ENCODE peak calls at places on chromosomes 2 and 18, in seven cellular contexts. One of them, this sample, is unnamed. For H3K4me1, the result is how much of the 10 kb centered on the place peaks cover.

GRCh38 chr18:67916142-67916541 is 399.6 kb upstream of the DSEL start:
- DNase-seq in H9: no peak
- DNase-seq in IMR-90: peak
- DNase-seq in neuronal stem cell: no peak
- DNase-seq in mesenchymal stem cell: no peak
- DNase-seq in mesendoderm: no peak
- DNase-seq in H1: no peak
- DNase-seq in this sample: no peak

GRCh38 chr2:191166111-191166755 is 15.4 kb upstream of the STAT4 start:
- DNase-seq in H9: no peak
- DNase-seq in IMR-90: peak
- DNase-seq in neuronal stem cell: peak
- DNase-seq in mesenchymal stem cell: peak
- DNase-seq in mesendoderm: no peak
- DNase-seq in H1: no peak
- DNase-seq in this sample: no peak

GRCh38 chr2:20291106-20291564 is 59.5 kb downstream of the PUM2 start:
- DNase-seq in H9: peak
- DNase-seq in IMR-90: peak
- DNase-seq in neuronal stem cell: peak
- DNase-seq in mesenchymal stem cell: peak
- DNase-seq in mesendoderm: peak
- DNase-seq in H1: peak
- DNase-seq in this sample: peak

GRCh38 chr2:40606862-40607261 is 155.0 kb upstream of the SLC8A1 start:
- DNase-seq in H9: no peak
- DNase-seq in IMR-90: peak
- DNase-seq in neuronal stem cell: no peak
- DNase-seq in mesenchymal stem cell: no peak
- DNase-seq in mesendoderm: no peak
- DNase-seq in H1: no peak
- DNase-seq in this sample: peak

GRCh38 chr18:52903858-52904257 is 563.9 kb downstream of the DCC start:
- DNase-seq in H9: peak
- DNase-seq in IMR-90: no peak
- DNase-seq in neuronal stem cell: peak
- DNase-seq in mesenchymal stem cell: no peak
- DNase-seq in mesendoderm: peak
- DNase-seq in H1: no peak
- DNase-seq in this sample: peak

GRCh38 chr2:96699021-96699420 is 40.8 kb downstream of the LMAN2L start:
- DNase-seq in H9: no peak
- DNase-seq in IMR-90: no peak
- DNase-seq in neuronal stem cell: no peak
- DNase-seq in mesenchymal stem cell: no peak
- DNase-seq in mesendoderm: no peak
- DNase-seq in H1: no peak
- DNase-seq in this sample: no peak

GRCh38 chr2:173752152-173752551 is 213.0 kb downstream of the SP3 start:
- DNase-seq in H9: no peak
- DNase-seq in IMR-90: no peak
- DNase-seq in neuronal stem cell: no peak
- DNase-seq in mesenchymal stem cell: no peak
- DNase-seq in mesendoderm: peak
- DNase-seq in H1: no peak
- DNase-seq in this sample: no peak

GRCh38 chr18:76391746-76392145 is 103.3 kb downstream of the ZNF516 start:
- DNase-seq in H9: no peak
- DNase-seq in IMR-90: no peak
- DNase-seq in neuronal stem cell: no peak
- DNase-seq in mesenchymal stem cell: no peak
- DNase-seq in mesendoderm: no peak
- DNase-seq in H1: no peak
- DNase-seq in this sample: no peak

GRCh38 chr2:227888289-227888688 is 16.9 kb downstream of the DAW1 start:
- DNase-seq in H9: peak
- DNase-seq in IMR-90: no peak
- DNase-seq in neuronal stem cell: no peak
- DNase-seq in mesenchymal stem cell: no peak
- DNase-seq in mesendoderm: peak
- DNase-seq in H1: no peak
- DNase-seq in this sample: no peak

GRCh38 chr2:208136695-208137094 is 7.1 kb upstream of the CRYGC start:
- DNase-seq in H9: no peak
- DNase-seq in IMR-90: no peak
- DNase-seq in neuronal stem cell: no peak
- DNase-seq in mesenchymal stem cell: no peak
- DNase-seq in mesendoderm: no peak
- DNase-seq in H1: no peak
- DNase-seq in this sample: peak

GRCh38 chr2:18402-19271 is 27.7 kb downstream of the FAM110C start:
- DNase-seq in H9: no peak
- DNase-seq in IMR-90: no peak
- DNase-seq in neuronal stem cell: no peak
- DNase-seq in mesenchymal stem cell: no peak
- DNase-seq in mesendoderm: peak
- DNase-seq in H1: no peak
- DNase-seq in this sample: no peak

GRCh38 chr2:159614534-159615186 is 1.7 kb downstream of the BAZ2B start:
- DNase-seq in H9: no peak
- DNase-seq in IMR-90: peak
- DNase-seq in neuronal stem cell: no peak
- DNase-seq in mesenchymal stem cell: no peak
- DNase-seq in mesendoderm: no peak
- DNase-seq in H1: no peak
- DNase-seq in this sample: peak

GRCh38 chr2:218065239-218066006 is 3.6 kb upstream of the RUFY4 start:
- DNase-seq in H9: peak
- DNase-seq in IMR-90: no peak
- DNase-seq in neuronal stem cell: no peak
- DNase-seq in mesenchymal stem cell: no peak
- DNase-seq in mesendoderm: no peak
- DNase-seq in H1: no peak
- DNase-seq in this sample: no peak

GRCh38 chr2:67950018-67950417 is 112.8 kb downstream of the C1D start:
- DNase-seq in H9: no peak
- DNase-seq in IMR-90: no peak
- DNase-seq in neuronal stem cell: no peak
- DNase-seq in mesenchymal stem cell: no peak
- DNase-seq in mesendoderm: no peak
- DNase-seq in H1: no peak
- DNase-seq in this sample: no peak

GRCh38 chr2:67948057-67948456 is 114.7 kb downstream of the C1D start:
- DNase-seq in H9: no peak
- DNase-seq in IMR-90: no peak
- DNase-seq in neuronal stem cell: no peak
- DNase-seq in mesenchymal stem cell: no peak
- DNase-seq in mesendoderm: no peak
- DNase-seq in H1: no peak
- DNase-seq in this sample: no peak

GRCh38 chr2:67945976-67946375 is 116.8 kb downstream of the C1D start:
- DNase-seq in H9: no peak
- DNase-seq in IMR-90: no peak
- DNase-seq in neuronal stem cell: no peak
- DNase-seq in mesenchymal stem cell: no peak
- DNase-seq in mesendoderm: no peak
- DNase-seq in H1: no peak
- DNase-seq in this sample: no peak
- H2BK5ac ChIP-seq in H9: no peak
- H2BK5ac ChIP-seq in IMR-90: no peak
- H2BK5ac ChIP-seq in neuronal stem cell: no peak
- H2BK5ac ChIP-seq in mesenchymal stem cell: no peak
- H2BK5ac ChIP-seq in mesendoderm: no peak
- H2BK5ac ChIP-seq in H1: no peak
- H2BK5ac ChIP-seq in this sample: no peak

GRCh38 chr2:38627400-38627799 is 24.7 kb upstream of the HNRNPLL start:
- DNase-seq in H9: no peak
- DNase-seq in IMR-90: no peak
- DNase-seq in neuronal stem cell: no peak
- DNase-seq in mesenchymal stem cell: no peak
- DNase-seq in mesendoderm: no peak
- DNase-seq in H1: no peak
- DNase-seq in this sample: no peak

GRCh38 chr2:38622210-38622609 is 19.5 kb upstream of the HNRNPLL start:
- DNase-seq in H9: no peak
- DNase-seq in IMR-90: no peak
- DNase-seq in neuronal stem cell: no peak
- DNase-seq in mesenchymal stem cell: no peak
- DNase-seq in mesendoderm: no peak
- DNase-seq in H1: no peak
- DNase-seq in this sample: no peak

GRCh38 chr2:38629684-38630083 is 27.0 kb upstream of the HNRNPLL start:
- DNase-seq in H9: no peak
- DNase-seq in IMR-90: no peak
- DNase-seq in neuronal stem cell: no peak
- DNase-seq in mesenchymal stem cell: no peak
- DNase-seq in mesendoderm: no peak
- DNase-seq in H1: no peak
- DNase-seq in this sample: no peak

GRCh38 chr2:38621018-38621417 is 18.3 kb upstream of the HNRNPLL start:
- DNase-seq in H9: no peak
- DNase-seq in IMR-90: no peak
- DNase-seq in neuronal stem cell: no peak
- DNase-seq in mesenchymal stem cell: no peak
- DNase-seq in mesendoderm: no peak
- DNase-seq in H1: no peak
- DNase-seq in this sample: no peak

DNA sequence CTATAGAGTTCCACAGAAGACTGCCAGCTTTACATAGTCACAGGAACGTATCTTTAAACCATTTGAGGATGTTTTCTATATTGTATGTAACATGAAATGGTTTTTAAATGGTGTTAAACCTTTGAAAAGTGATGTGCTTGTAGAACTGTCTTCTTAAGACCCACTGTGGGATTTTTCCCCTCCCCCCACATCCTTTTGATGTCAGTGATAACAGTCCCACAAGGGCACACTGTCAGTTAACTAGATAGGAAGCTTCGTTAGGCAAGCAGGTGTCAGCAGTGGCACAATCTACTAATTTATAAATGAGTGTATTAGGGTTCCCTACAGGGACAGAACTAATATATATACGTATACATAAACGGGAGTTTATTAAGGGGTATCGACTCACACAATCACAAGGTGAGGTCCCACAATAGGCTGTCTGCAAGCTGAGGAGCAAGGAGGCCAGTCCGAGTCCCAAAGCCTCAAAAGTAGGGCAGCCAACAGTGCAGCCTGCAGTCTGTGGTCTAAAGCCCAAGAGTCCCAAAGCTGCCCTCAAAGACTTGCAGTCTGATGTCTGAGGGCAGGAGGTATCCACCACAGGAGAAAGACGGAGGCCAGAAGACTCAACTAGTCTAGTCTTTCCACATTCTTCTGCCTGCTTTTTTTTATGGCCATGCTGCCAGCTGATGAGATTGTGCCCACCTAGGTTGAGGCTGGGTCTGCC is 23.8 kb upstream of the HNRNPLL start:
- DNase-seq in H9: no peak
- DNase-seq in IMR-90: no peak
- DNase-seq in neuronal stem cell: no peak
- DNase-seq in mesenchymal stem cell: no peak
- DNase-seq in mesendoderm: peak
- DNase-seq in H1: no peak
- DNase-seq in this sample: no peak
- H3K4me1 ChIP-seq in H9: under half
- H3K4me1 ChIP-seq in IMR-90: under half
- H3K4me1 ChIP-seq in neuronal stem cell: under half
- H3K4me1 ChIP-seq in mesenchymal stem cell: under half
- H3K4me1 ChIP-seq in mesendoderm: under half
- H3K4me1 ChIP-seq in H1: under half
- H3K4me1 ChIP-seq in this sample: under half

GRCh38 chr18:48182779-48183178 is 226.4 kb downstream of the ZBTB7C start:
- DNase-seq in H9: no peak
- DNase-seq in IMR-90: no peak
- DNase-seq in neuronal stem cell: no peak
- DNase-seq in mesenchymal stem cell: no peak
- DNase-seq in mesendoderm: no peak
- DNase-seq in H1: no peak
- DNase-seq in this sample: no peak
- H2BK5ac ChIP-seq in H9: no peak
- H2BK5ac ChIP-seq in IMR-90: no peak
- H2BK5ac ChIP-seq in neuronal stem cell: no peak
- H2BK5ac ChIP-seq in mesenchymal stem cell: no peak
- H2BK5ac ChIP-seq in mesendoderm: no peak
- H2BK5ac ChIP-seq in H1: no peak
- H2BK5ac ChIP-seq in this sample: no peak

GRCh38 chr18:42792731-42793130 is 322.8 kb downstream of the RIT2 start:
- DNase-seq in H9: no peak
- DNase-seq in IMR-90: no peak
- DNase-seq in neuronal stem cell: no peak
- DNase-seq in mesenchymal stem cell: peak
- DNase-seq in mesendoderm: no peak
- DNase-seq in H1: no peak
- DNase-seq in this sample: no peak
- H3K4me1 ChIP-seq in H9: under half
- H3K4me1 ChIP-seq in IMR-90: under half
- H3K4me1 ChIP-seq in neuronal stem cell: under half
- H3K4me1 ChIP-seq in mesenchymal stem cell: under half
- H3K4me1 ChIP-seq in mesendoderm: under half
- H3K4me1 ChIP-seq in H1: under half
- H3K4me1 ChIP-seq in this sample: under half

DNA sequence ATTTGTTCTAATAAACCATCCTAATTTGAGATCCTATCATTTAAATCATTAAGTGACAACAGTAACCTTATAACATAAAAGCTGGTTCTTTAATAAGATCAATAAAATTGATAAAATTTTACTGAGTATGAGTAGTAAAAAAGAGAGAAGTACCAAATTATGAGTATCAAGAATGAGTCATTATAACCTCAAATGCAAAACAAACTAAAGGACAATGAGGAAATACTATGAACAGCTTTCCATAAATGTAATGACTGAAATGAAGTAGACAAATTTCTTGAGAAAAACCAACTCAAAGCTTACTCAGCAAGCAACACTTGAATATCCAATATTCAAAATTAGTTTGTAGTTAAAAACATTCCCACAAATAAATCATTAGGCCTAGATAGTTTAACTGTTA is 433.0 kb downstream of the ZEB2 start:
- DNase-seq in H9: no peak
- DNase-seq in IMR-90: peak
- DNase-seq in neuronal stem cell: no peak
- DNase-seq in mesenchymal stem cell: no peak
- DNase-seq in mesendoderm: no peak
- DNase-seq in H1: no peak
- DNase-seq in this sample: no peak
- H2BK5ac ChIP-seq in H9: no peak
- H2BK5ac ChIP-seq in IMR-90: peak
- H2BK5ac ChIP-seq in neuronal stem cell: no peak
- H2BK5ac ChIP-seq in mesenchymal stem cell: no peak
- H2BK5ac ChIP-seq in mesendoderm: no peak
- H2BK5ac ChIP-seq in H1: no peak
- H2BK5ac ChIP-seq in this sample: no peak

DNA sequence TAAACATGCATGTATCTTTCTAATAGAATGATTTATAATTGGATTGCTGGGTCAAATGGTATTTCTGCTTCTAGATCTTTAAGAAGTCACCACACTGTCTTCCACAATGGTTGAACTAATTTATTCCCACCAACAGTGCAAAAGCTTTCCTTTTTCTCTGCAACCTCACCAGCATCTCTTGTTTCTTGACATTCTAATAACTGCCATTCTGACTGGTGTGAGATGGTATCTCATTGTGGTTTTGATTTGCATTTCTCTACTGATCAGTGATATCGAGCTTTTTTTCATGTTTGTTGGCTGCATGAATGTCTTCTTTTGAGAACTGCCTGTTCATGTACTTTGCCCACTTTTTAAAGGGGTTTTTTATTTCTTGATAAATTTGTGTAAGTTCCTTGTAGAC is 182.5 kb downstream of the ANKRD44 start:
- DNase-seq in H9: no peak
- DNase-seq in IMR-90: no peak
- DNase-seq in neuronal stem cell: no peak
- DNase-seq in mesenchymal stem cell: no peak
- DNase-seq in mesendoderm: no peak
- DNase-seq in H1: no peak
- DNase-seq in this sample: no peak
- H3K4me1 ChIP-seq in H9: under half
- H3K4me1 ChIP-seq in IMR-90: under half
- H3K4me1 ChIP-seq in neuronal stem cell: under half
- H3K4me1 ChIP-seq in mesenchymal stem cell: under half
- H3K4me1 ChIP-seq in mesendoderm: under half
- H3K4me1 ChIP-seq in H1: under half
- H3K4me1 ChIP-seq in this sample: under half

This sample was measured in trophoblast cell.